ENCODE peak calls at places on chromosomes 12 and 14, in ten cellular contexts. One of them, this sample, is unnamed.

GRCh38 chr12:94287245-94287628 is 138.9 kb downstream of the PLXNC1 start:
- DNase-seq in NCI-H345: no peak
- DNase-seq in smooth muscle cell of the brain vasculature: no peak
- DNase-seq in IMR-90: no peak
- DNase-seq in T follicular helper cell: no peak
- DNase-seq in stomach: no peak
- DNase-seq in GM04503: no peak
- DNase-seq in kidney tubule cell: no peak
- DNase-seq in T-helper 1 cell: no peak
- DNase-seq in caudate nucleus: no peak
- DNase-seq in this sample: no peak

GRCh38 chr14:53140585-53140984 is 12.5 kb downstream of the DDHD1 start:
- DNase-seq in caudate nucleus: no peak
- DNase-seq in GM04503: no peak
- DNase-seq in smooth muscle cell of the brain vasculature: no peak
- DNase-seq in T follicular helper cell: no peak
- DNase-seq in NCI-H345: no peak
- DNase-seq in IMR-90: no peak
- DNase-seq in T-helper 1 cell: no peak
- DNase-seq in kidney tubule cell: no peak
- DNase-seq in stomach: no peak
- DNase-seq in this sample: no peak

GRCh38 chr12:100141998-100142850 is 450 bp downstream of the BLTP3B start:
- DNase-seq in T-helper 1 cell: no peak
- DNase-seq in IMR-90: no peak
- DNase-seq in GM04503: no peak
- DNase-seq in caudate nucleus: peak
- DNase-seq in kidney tubule cell: no peak
- DNase-seq in stomach: peak
- DNase-seq in smooth muscle cell of the brain vasculature: no peak
- DNase-seq in T follicular helper cell: peak
- DNase-seq in NCI-H345: peak
- DNase-seq in this sample: no peak

GRCh38 chr14:20848316-20848954 is 42.8 kb upstream of the RNASE3 start:
- DNase-seq in IMR-90: peak
- DNase-seq in stomach: no peak
- DNase-seq in T-helper 1 cell: no peak
- DNase-seq in caudate nucleus: no peak
- DNase-seq in NCI-H345: no peak
- DNase-seq in T follicular helper cell: no peak
- DNase-seq in GM04503: no peak
- DNase-seq in kidney tubule cell: peak
- DNase-seq in smooth muscle cell of the brain vasculature: no peak
- DNase-seq in this sample: peak

GRCh38 chr12:124207617-124208016 is 87.3 kb upstream of the RFLNA start:
- DNase-seq in caudate nucleus: no peak
- DNase-seq in kidney tubule cell: no peak
- DNase-seq in smooth muscle cell of the brain vasculature: no peak
- DNase-seq in stomach: no peak
- DNase-seq in NCI-H345: no peak
- DNase-seq in T follicular helper cell: no peak
- DNase-seq in T-helper 1 cell: no peak
- DNase-seq in IMR-90: no peak
- DNase-seq in GM04503: no peak
- DNase-seq in this sample: no peak

GRCh38 chr14:40368314-40368713 is 936.1 kb upstream of the FBXO33 start:
- DNase-seq in kidney tubule cell: no peak
- DNase-seq in caudate nucleus: no peak
- DNase-seq in IMR-90: no peak
- DNase-seq in smooth muscle cell of the brain vasculature: no peak
- DNase-seq in T-helper 1 cell: no peak
- DNase-seq in stomach: peak
- DNase-seq in GM04503: no peak
- DNase-seq in NCI-H345: peak
- DNase-seq in T follicular helper cell: no peak
- DNase-seq in this sample: no peak

GRCh38 chr14:95533391-95533821 is 1.4 kb upstream of the GLRX5 start:
- DNase-seq in T-helper 1 cell: no peak
- DNase-seq in GM04503: no peak
- DNase-seq in IMR-90: peak
- DNase-seq in kidney tubule cell: peak
- DNase-seq in NCI-H345: no peak
- DNase-seq in caudate nucleus: no peak
- DNase-seq in T follicular helper cell: no peak
- DNase-seq in smooth muscle cell of the brain vasculature: no peak
- DNase-seq in stomach: no peak
- DNase-seq in this sample: peak

GRCh38 chr12:20089077-20089476 is 279.3 kb upstream of the PDE3A start:
- DNase-seq in T follicular helper cell: no peak
- DNase-seq in caudate nucleus: no peak
- DNase-seq in smooth muscle cell of the brain vasculature: no peak
- DNase-seq in NCI-H345: no peak
- DNase-seq in kidney tubule cell: no peak
- DNase-seq in stomach: no peak
- DNase-seq in IMR-90: no peak
- DNase-seq in GM04503: no peak
- DNase-seq in T-helper 1 cell: no peak
- DNase-seq in this sample: no peak

GRCh38 chr14:100708349-100709217 is 18.1 kb upstream of the DLK1 start:
- DNase-seq in stomach: peak
- DNase-seq in NCI-H345: peak
- DNase-seq in smooth muscle cell of the brain vasculature: no peak
- DNase-seq in GM04503: no peak
- DNase-seq in T-helper 1 cell: no peak
- DNase-seq in caudate nucleus: no peak
- DNase-seq in T follicular helper cell: no peak
- DNase-seq in IMR-90: peak
- DNase-seq in kidney tubule cell: peak
- DNase-seq in this sample: peak

This sample was measured in LHCN-M2.